ENCODE peak calls at places on chromosomes 7 and 10, in five cellular contexts. One of them, this sample, is unnamed.

GRCh38 chr7:2209961-2210323 is 22.8 kb downstream of the MAD1L1 start:
- DNase-seq in colonic mucosa: no peak
- DNase-seq in kidney epithelial cell: no peak
- DNase-seq in dorsolateral prefrontal cortex: no peak
- DNase-seq in IMR-90: no peak
- DNase-seq in this sample: no peak

GRCh38 chr7:155392726-155393570 is 65.0 kb upstream of the EN2 start:
- DNase-seq in colonic mucosa: no peak
- DNase-seq in kidney epithelial cell: no peak
- DNase-seq in dorsolateral prefrontal cortex: no peak
- DNase-seq in IMR-90: no peak
- DNase-seq in this sample: no peak

GRCh38 chr10:132395704-132396494 is 1.1 kb upstream of the PWWP2B start:
- DNase-seq in colonic mucosa: peak
- DNase-seq in kidney epithelial cell: no peak
- DNase-seq in dorsolateral prefrontal cortex: no peak
- DNase-seq in IMR-90: no peak
- DNase-seq in this sample: no peak

GRCh38 chr7:88795553-88795952 is at the start of gene TEX47:
- DNase-seq in colonic mucosa: no peak
- DNase-seq in kidney epithelial cell: no peak
- DNase-seq in dorsolateral prefrontal cortex: no peak
- DNase-seq in IMR-90: no peak
- DNase-seq in this sample: no peak

GRCh38 chr10:14545827-14546226 is 215.1 kb upstream of the FRMD4A start:
- DNase-seq in colonic mucosa: no peak
- DNase-seq in kidney epithelial cell: no peak
- DNase-seq in dorsolateral prefrontal cortex: no peak
- DNase-seq in IMR-90: peak
- DNase-seq in this sample: peak

GRCh38 chr10:91540714-91541113 is 92.2 kb downstream of the PPP1R3C start:
- DNase-seq in colonic mucosa: no peak
- DNase-seq in kidney epithelial cell: no peak
- DNase-seq in dorsolateral prefrontal cortex: no peak
- DNase-seq in IMR-90: no peak
- DNase-seq in this sample: no peak

GRCh38 chr7:112763996-112764395 is 26.2 kb downstream of the TMEM168 start:
- DNase-seq in colonic mucosa: no peak
- DNase-seq in kidney epithelial cell: no peak
- DNase-seq in dorsolateral prefrontal cortex: no peak
- DNase-seq in IMR-90: no peak
- DNase-seq in this sample: no peak

GRCh38 chr10:100890696-100891271 is 22.0 kb upstream of the SLF2 start:
- DNase-seq in colonic mucosa: no peak
- DNase-seq in kidney epithelial cell: peak
- DNase-seq in dorsolateral prefrontal cortex: no peak
- DNase-seq in IMR-90: peak
- DNase-seq in this sample: peak

GRCh38 chr7:33190688-33191304 is 61.4 kb downstream of the BBS9 start:
- DNase-seq in colonic mucosa: no peak
- DNase-seq in kidney epithelial cell: no peak
- DNase-seq in dorsolateral prefrontal cortex: no peak
- DNase-seq in IMR-90: no peak
- DNase-seq in this sample: no peak

GRCh38 chr10:636769-637168 is 52.7 kb downstream of the DIP2C start:
- DNase-seq in colonic mucosa: no peak
- DNase-seq in kidney epithelial cell: no peak
- DNase-seq in dorsolateral prefrontal cortex: no peak
- DNase-seq in IMR-90: no peak
- DNase-seq in this sample: no peak

DNA sequence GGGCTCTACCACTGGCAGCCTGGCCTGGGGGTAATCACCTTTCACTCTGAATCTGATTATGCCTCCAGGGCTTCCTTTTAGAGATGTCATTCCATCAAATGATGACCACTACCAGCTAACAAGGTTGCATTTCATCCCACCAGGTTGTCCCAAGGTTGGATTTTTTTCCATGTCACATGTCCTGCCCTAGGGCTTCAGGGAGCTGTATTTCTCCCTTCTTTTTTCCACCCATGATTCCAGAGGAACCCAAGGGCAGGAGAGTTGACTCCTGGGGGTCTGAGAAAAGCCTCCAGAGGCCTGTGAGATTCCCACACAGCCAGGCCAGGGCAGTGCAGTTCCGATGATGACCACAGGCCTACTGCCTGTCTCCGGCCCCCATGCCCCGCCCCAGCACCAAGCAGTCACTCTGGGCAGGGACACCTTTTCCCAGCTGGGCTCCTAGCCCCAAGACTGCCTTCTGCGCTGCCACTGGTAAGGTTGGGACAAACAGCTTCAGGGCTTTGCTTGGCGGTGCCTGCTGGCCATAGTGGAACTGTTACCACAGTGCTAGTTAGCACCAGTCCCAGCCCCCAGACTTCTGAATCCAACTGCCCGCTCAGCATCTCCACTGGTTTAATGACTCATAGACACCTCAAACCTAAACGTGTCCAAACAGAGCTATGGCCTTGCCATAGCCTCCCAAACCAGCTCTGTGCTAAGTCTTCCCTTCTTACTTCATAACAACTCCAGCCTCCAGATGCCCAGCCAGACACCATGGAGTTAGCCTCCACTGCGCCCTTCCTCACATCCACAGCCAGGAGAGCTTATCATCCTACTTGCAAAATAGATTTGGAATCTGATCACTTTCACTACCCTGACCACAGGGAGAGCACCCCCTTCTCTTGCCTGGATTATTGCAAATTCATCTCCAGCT is 133.7 kb downstream of the ARHGAP22 start:
- DNase-seq in colonic mucosa: peak
- DNase-seq in kidney epithelial cell: no peak
- DNase-seq in dorsolateral prefrontal cortex: peak
- DNase-seq in IMR-90: peak
- DNase-seq in this sample: no peak
- TF ChIP-seq CTCF in colonic mucosa: no peak
- TF ChIP-seq CTCF in kidney epithelial cell: no peak
- TF ChIP-seq CTCF in dorsolateral prefrontal cortex: no peak
- TF ChIP-seq CTCF in IMR-90: no peak
- TF ChIP-seq CTCF in this sample: peak

DNA sequence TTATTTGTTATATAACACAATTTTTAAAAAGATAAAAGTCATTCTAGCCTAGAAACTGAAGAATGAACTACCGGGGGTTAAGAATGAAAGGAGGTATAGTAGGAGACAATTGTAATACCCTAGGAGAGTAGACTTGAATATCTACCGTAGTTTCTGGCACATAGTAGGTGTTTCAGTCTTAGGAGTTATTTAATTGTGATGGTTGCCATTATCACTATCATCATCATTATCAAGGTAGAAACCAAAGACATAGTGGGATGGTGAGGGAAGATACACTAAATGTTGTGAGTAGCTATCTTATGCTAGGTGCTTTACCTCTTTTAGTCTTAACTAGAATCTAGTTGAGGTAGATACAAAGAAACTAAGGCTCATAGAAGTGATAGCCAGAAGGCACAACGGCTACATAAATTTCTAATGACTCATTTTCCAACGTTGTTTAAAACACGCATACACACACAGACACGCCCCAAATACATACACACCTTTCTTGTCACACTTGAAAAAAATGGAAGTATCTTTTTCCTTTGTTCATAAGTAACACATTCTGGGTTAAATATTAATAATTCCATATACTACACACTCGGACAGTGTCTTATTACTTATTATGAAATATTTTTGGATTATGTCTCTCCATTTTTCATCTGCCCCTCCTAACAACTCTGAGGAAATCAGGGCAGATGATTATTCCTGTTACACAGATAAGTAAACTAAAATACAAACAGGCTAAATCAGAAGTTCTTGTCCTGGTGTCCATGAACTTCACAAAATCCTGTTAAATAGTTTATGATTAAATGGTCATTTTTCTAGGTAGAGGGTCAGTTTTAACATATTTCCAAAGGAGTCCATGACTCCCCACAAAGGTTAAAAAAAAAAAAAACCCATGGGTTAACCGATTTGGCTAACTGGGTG is 2.0 kb upstream of the ANLN start:
- DNase-seq in colonic mucosa: no peak
- DNase-seq in kidney epithelial cell: no peak
- DNase-seq in dorsolateral prefrontal cortex: no peak
- DNase-seq in IMR-90: no peak
- DNase-seq in this sample: no peak
- H3K4me3 ChIP-seq in colonic mucosa: no peak
- H3K4me3 ChIP-seq in kidney epithelial cell: no peak
- H3K4me3 ChIP-seq in dorsolateral prefrontal cortex: no peak
- H3K4me3 ChIP-seq in IMR-90: no peak
- H3K4me3 ChIP-seq in this sample: no peak

GRCh38 chr7:128322040-128322643 is 21.6 kb downstream of the RBM28 start:
- DNase-seq in colonic mucosa: no peak
- DNase-seq in kidney epithelial cell: no peak
- DNase-seq in dorsolateral prefrontal cortex: no peak
- DNase-seq in IMR-90: peak
- DNase-seq in this sample: no peak
- TF ChIP-seq CTCF in colonic mucosa: peak
- TF ChIP-seq CTCF in kidney epithelial cell: peak
- TF ChIP-seq CTCF in dorsolateral prefrontal cortex: peak
- TF ChIP-seq CTCF in IMR-90: peak
- TF ChIP-seq CTCF in this sample: peak

GRCh38 chr7:149673006-149673405 is 100.4 kb downstream of the ZNF467 start:
- DNase-seq in colonic mucosa: no peak
- DNase-seq in kidney epithelial cell: no peak
- DNase-seq in dorsolateral prefrontal cortex: no peak
- DNase-seq in IMR-90: no peak
- DNase-seq in this sample: no peak
- H3K4me3 ChIP-seq in colonic mucosa: no peak
- H3K4me3 ChIP-seq in kidney epithelial cell: no peak
- H3K4me3 ChIP-seq in dorsolateral prefrontal cortex: no peak
- H3K4me3 ChIP-seq in IMR-90: no peak
- H3K4me3 ChIP-seq in this sample: no peak

GRCh38 chr10:74889662-74889998 is 63.2 kb downstream of the KAT6B start:
- DNase-seq in colonic mucosa: no peak
- DNase-seq in kidney epithelial cell: no peak
- DNase-seq in dorsolateral prefrontal cortex: no peak
- DNase-seq in IMR-90: no peak
- DNase-seq in this sample: no peak
- TF ChIP-seq CTCF in colonic mucosa: no peak
- TF ChIP-seq CTCF in kidney epithelial cell: no peak
- TF ChIP-seq CTCF in dorsolateral prefrontal cortex: no peak
- TF ChIP-seq CTCF in IMR-90: no peak
- TF ChIP-seq CTCF in this sample: no peak

GRCh38 chr7:121182281-121182680 is 146.5 kb upstream of the WNT16 start:
- DNase-seq in colonic mucosa: no peak
- DNase-seq in kidney epithelial cell: no peak
- DNase-seq in dorsolateral prefrontal cortex: no peak
- DNase-seq in IMR-90: no peak
- DNase-seq in this sample: no peak
- H3K4me3 ChIP-seq in colonic mucosa: no peak
- H3K4me3 ChIP-seq in kidney epithelial cell: no peak
- H3K4me3 ChIP-seq in dorsolateral prefrontal cortex: no peak
- H3K4me3 ChIP-seq in IMR-90: no peak
- H3K4me3 ChIP-seq in this sample: no peak

GRCh38 chr7:26293569-26294308 is 2.1 kb downstream of the SNX10 start:
- DNase-seq in colonic mucosa: no peak
- DNase-seq in kidney epithelial cell: no peak
- DNase-seq in dorsolateral prefrontal cortex: no peak
- DNase-seq in IMR-90: no peak
- DNase-seq in this sample: no peak

GRCh38 chr7:26292768-26293560 is 1.3 kb downstream of the SNX10 start:
- DNase-seq in colonic mucosa: no peak
- DNase-seq in kidney epithelial cell: no peak
- DNase-seq in dorsolateral prefrontal cortex: no peak
- DNase-seq in IMR-90: no peak
- DNase-seq in this sample: no peak

GRCh38 chr7:26291251-26291650 is 411 bp upstream of the SNX10 start:
- DNase-seq in colonic mucosa: no peak
- DNase-seq in kidney epithelial cell: no peak
- DNase-seq in dorsolateral prefrontal cortex: no peak
- DNase-seq in IMR-90: no peak
- DNase-seq in this sample: no peak

GRCh38 chr7:26295015-26295414 is 3.4 kb downstream of the SNX10 start:
- DNase-seq in colonic mucosa: no peak
- DNase-seq in kidney epithelial cell: no peak
- DNase-seq in dorsolateral prefrontal cortex: no peak
- DNase-seq in IMR-90: no peak
- DNase-seq in this sample: no peak

GRCh38 chr7:26291699-26292538 is at the start of gene SNX10:
- DNase-seq in colonic mucosa: peak
- DNase-seq in kidney epithelial cell: no peak
- DNase-seq in dorsolateral prefrontal cortex: no peak
- DNase-seq in IMR-90: no peak
- DNase-seq in this sample: no peak
- TF ChIP-seq CTCF in colonic mucosa: no peak
- TF ChIP-seq CTCF in kidney epithelial cell: peak
- TF ChIP-seq CTCF in dorsolateral prefrontal cortex: peak
- TF ChIP-seq CTCF in IMR-90: no peak
- TF ChIP-seq CTCF in this sample: no peak

DNA sequence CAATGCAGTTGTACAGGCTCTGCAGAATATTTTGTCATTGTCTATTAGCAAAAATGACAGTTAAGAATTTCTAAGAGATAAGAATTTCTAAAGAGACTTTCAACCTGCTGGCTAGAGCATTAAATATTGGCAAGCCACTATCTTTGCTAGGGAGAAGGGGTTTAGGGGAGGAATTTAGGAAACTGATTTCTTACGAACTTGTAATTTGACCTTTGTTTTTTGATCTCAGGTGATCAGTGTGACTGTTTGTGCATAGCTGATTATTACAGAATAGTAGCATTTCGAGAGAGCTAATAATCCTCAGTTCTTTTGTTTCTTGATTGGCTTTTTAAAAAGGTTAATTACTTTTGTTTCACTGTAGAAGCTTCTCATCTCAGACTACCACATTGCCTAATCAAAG is 68.1 kb downstream of the ST7 start:
- DNase-seq in colonic mucosa: no peak
- DNase-seq in kidney epithelial cell: no peak
- DNase-seq in dorsolateral prefrontal cortex: no peak
- DNase-seq in IMR-90: no peak
- DNase-seq in this sample: no peak
- H3K4me3 ChIP-seq in colonic mucosa: no peak
- H3K4me3 ChIP-seq in kidney epithelial cell: no peak
- H3K4me3 ChIP-seq in dorsolateral prefrontal cortex: peak
- H3K4me3 ChIP-seq in IMR-90: no peak
- H3K4me3 ChIP-seq in this sample: peak

This sample was measured in AG04450.